ENCODE peak calls at places on chromosomes 1 and 21, in nine cellular contexts. One of them, this sample, is unnamed.

GRCh38 chr21:38454161-38454560 is 44.1 kb downstream of the ERG start:
- DNase-seq in MM.1S: no peak
- DNase-seq in H9: no peak
- DNase-seq in IMR-90: no peak
- DNase-seq in DND-41: no peak
- DNase-seq in neural progenitor cell: no peak
- DNase-seq in fibroblast of lung: no peak
- DNase-seq in GM23338: peak
- DNase-seq in A549: no peak
- DNase-seq in this sample: no peak

GRCh38 chr1:152968248-152968647 is 2.2 kb upstream of the SPRR4 start:
- DNase-seq in A549: no peak
- DNase-seq in MM.1S: peak
- DNase-seq in IMR-90: no peak
- DNase-seq in neural progenitor cell: no peak
- DNase-seq in fibroblast of lung: no peak
- DNase-seq in GM23338: no peak
- DNase-seq in H9: no peak
- DNase-seq in DND-41: no peak
- DNase-seq in this sample: no peak

GRCh38 chr1:202207292-202207691 is 13.7 kb downstream of the LGR6 start:
- DNase-seq in fibroblast of lung: peak
- DNase-seq in neural progenitor cell: peak
- DNase-seq in GM23338: peak
- DNase-seq in MM.1S: no peak
- DNase-seq in H9: no peak
- DNase-seq in DND-41: no peak
- DNase-seq in IMR-90: peak
- DNase-seq in A549: no peak
- DNase-seq in this sample: peak

GRCh38 chr1:178503849-178504248 is 7.1 kb upstream of the CLEC20A start:
- DNase-seq in IMR-90: no peak
- DNase-seq in GM23338: no peak
- DNase-seq in H9: no peak
- DNase-seq in DND-41: no peak
- DNase-seq in fibroblast of lung: no peak
- DNase-seq in A549: no peak
- DNase-seq in MM.1S: no peak
- DNase-seq in neural progenitor cell: no peak
- DNase-seq in this sample: no peak

GRCh38 chr1:32816676-32817158 is 441 bp downstream of the YARS1 start:
- DNase-seq in A549: peak
- DNase-seq in neural progenitor cell: no peak
- DNase-seq in DND-41: no peak
- DNase-seq in fibroblast of lung: peak
- DNase-seq in GM23338: peak
- DNase-seq in H9: no peak
- DNase-seq in IMR-90: peak
- DNase-seq in MM.1S: no peak
- DNase-seq in this sample: peak

GRCh38 chr1:70616946-70617345 is 205.9 kb downstream of the CTH start:
- DNase-seq in neural progenitor cell: no peak
- DNase-seq in IMR-90: no peak
- DNase-seq in GM23338: no peak
- DNase-seq in MM.1S: no peak
- DNase-seq in fibroblast of lung: no peak
- DNase-seq in H9: no peak
- DNase-seq in A549: no peak
- DNase-seq in DND-41: no peak
- DNase-seq in this sample: no peak

GRCh38 chr1:112357467-112357866 is 38.5 kb upstream of the CTTNBP2NL start:
- DNase-seq in fibroblast of lung: no peak
- DNase-seq in neural progenitor cell: no peak
- DNase-seq in GM23338: no peak
- DNase-seq in IMR-90: no peak
- DNase-seq in A549: no peak
- DNase-seq in MM.1S: no peak
- DNase-seq in DND-41: no peak
- DNase-seq in H9: no peak
- DNase-seq in this sample: no peak

GRCh38 chr1:109636201-109636952 is 16.7 kb downstream of the AMPD2 start:
- DNase-seq in A549: no peak
- DNase-seq in GM23338: no peak
- DNase-seq in H9: peak
- DNase-seq in MM.1S: no peak
- DNase-seq in DND-41: no peak
- DNase-seq in neural progenitor cell: no peak
- DNase-seq in IMR-90: peak
- DNase-seq in fibroblast of lung: peak
- DNase-seq in this sample: no peak

GRCh38 chr1:246769306-246769705 is 45.1 kb downstream of the SCCPDH start:
- DNase-seq in IMR-90: peak
- DNase-seq in neural progenitor cell: no peak
- DNase-seq in H9: no peak
- DNase-seq in GM23338: no peak
- DNase-seq in DND-41: no peak
- DNase-seq in fibroblast of lung: peak
- DNase-seq in A549: no peak
- DNase-seq in MM.1S: no peak
- DNase-seq in this sample: no peak

GRCh38 chr1:64246294-64246917 is 43.0 kb downstream of the UBE2U start:
- DNase-seq in MM.1S: peak
- DNase-seq in GM23338: peak
- DNase-seq in H9: no peak
- DNase-seq in fibroblast of lung: peak
- DNase-seq in neural progenitor cell: peak
- DNase-seq in DND-41: no peak
- DNase-seq in IMR-90: peak
- DNase-seq in A549: peak
- DNase-seq in this sample: peak

GRCh38 chr21:45747802-45748445 is 104.4 kb downstream of the PCBP3 start:
- DNase-seq in MM.1S: no peak
- DNase-seq in fibroblast of lung: peak
- DNase-seq in IMR-90: peak
- DNase-seq in GM23338: peak
- DNase-seq in A549: peak
- DNase-seq in H9: no peak
- DNase-seq in neural progenitor cell: no peak
- DNase-seq in DND-41: no peak
- DNase-seq in this sample: peak

GRCh38 chr1:41811051-41811795 is 107.5 kb downstream of the HIVEP3 start:
- DNase-seq in IMR-90: peak
- DNase-seq in fibroblast of lung: peak
- DNase-seq in A549: no peak
- DNase-seq in H9: no peak
- DNase-seq in MM.1S: no peak
- DNase-seq in neural progenitor cell: no peak
- DNase-seq in GM23338: no peak
- DNase-seq in DND-41: peak
- DNase-seq in this sample: no peak

GRCh38 chr1:226552061-226552460 is 3.5 kb downstream of the STUM start:
- DNase-seq in IMR-90: no peak
- DNase-seq in fibroblast of lung: no peak
- DNase-seq in DND-41: no peak
- DNase-seq in A549: no peak
- DNase-seq in GM23338: no peak
- DNase-seq in H9: no peak
- DNase-seq in MM.1S: no peak
- DNase-seq in neural progenitor cell: no peak
- DNase-seq in this sample: no peak

GRCh38 chr1:181251001-181251712 is 162.7 kb downstream of the IER5 start:
- DNase-seq in DND-41: no peak
- DNase-seq in A549: peak
- DNase-seq in fibroblast of lung: peak
- DNase-seq in H9: no peak
- DNase-seq in IMR-90: peak
- DNase-seq in neural progenitor cell: no peak
- DNase-seq in MM.1S: no peak
- DNase-seq in GM23338: no peak
- DNase-seq in this sample: peak

GRCh38 chr1:224168859-224169380 is 14.1 kb upstream of the DEGS1 start:
- DNase-seq in neural progenitor cell: no peak
- DNase-seq in A549: peak
- DNase-seq in DND-41: peak
- DNase-seq in MM.1S: peak
- DNase-seq in IMR-90: peak
- DNase-seq in H9: no peak
- DNase-seq in GM23338: no peak
- DNase-seq in fibroblast of lung: peak
- DNase-seq in this sample: no peak

GRCh38 chr1:46180082-46180616 is 3.9 kb upstream of the P3R3URF start:
- DNase-seq in IMR-90: no peak
- DNase-seq in fibroblast of lung: no peak
- DNase-seq in MM.1S: no peak
- DNase-seq in A549: no peak
- DNase-seq in H9: peak
- DNase-seq in DND-41: no peak
- DNase-seq in neural progenitor cell: peak
- DNase-seq in GM23338: peak
- DNase-seq in this sample: peak
- TF ChIP-seq CTCF in IMR-90: no peak
- TF ChIP-seq CTCF in fibroblast of lung: peak
- TF ChIP-seq CTCF in MM.1S: peak
- TF ChIP-seq CTCF in A549: no peak
- TF ChIP-seq CTCF in H9: peak
- TF ChIP-seq CTCF in DND-41: no peak
- TF ChIP-seq CTCF in neural progenitor cell: no peak
- TF ChIP-seq CTCF in GM23338: peak
- TF ChIP-seq CTCF in this sample: peak

DNA sequence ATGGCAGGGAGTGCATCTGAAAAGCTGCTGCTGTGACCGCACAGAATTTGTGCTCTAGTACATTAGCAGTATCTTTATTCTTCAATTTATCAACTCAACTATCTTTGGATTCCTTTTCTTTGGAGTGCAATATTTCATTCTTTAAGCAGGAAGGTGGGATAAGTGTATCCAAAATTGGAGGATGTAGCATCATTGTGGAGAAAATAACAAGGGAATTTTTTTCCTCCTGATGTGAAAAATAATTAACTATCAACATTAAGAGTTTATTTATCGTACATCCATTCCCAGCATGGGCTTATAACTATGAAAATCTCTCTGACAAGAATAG is 25.5 kb downstream of the MAP3K7CL start:
- DNase-seq in neural progenitor cell: no peak
- DNase-seq in GM23338: no peak
- DNase-seq in A549: no peak
- DNase-seq in MM.1S: no peak
- DNase-seq in IMR-90: no peak
- DNase-seq in H9: no peak
- DNase-seq in DND-41: no peak
- DNase-seq in fibroblast of lung: no peak
- DNase-seq in this sample: no peak
- H3K4me2 ChIP-seq in neural progenitor cell: peak
- H3K4me2 ChIP-seq in GM23338: no peak
- H3K4me2 ChIP-seq in A549: no peak
- H3K4me2 ChIP-seq in MM.1S: no peak
- H3K4me2 ChIP-seq in IMR-90: peak
- H3K4me2 ChIP-seq in H9: peak
- H3K4me2 ChIP-seq in DND-41: no peak
- H3K4me2 ChIP-seq in fibroblast of lung: peak
- H3K4me2 ChIP-seq in this sample: peak

GRCh38 chr1:162872981-162873380 is 12.0 kb upstream of the CCDC190 start:
- DNase-seq in GM23338: no peak
- DNase-seq in H9: no peak
- DNase-seq in A549: no peak
- DNase-seq in IMR-90: no peak
- DNase-seq in neural progenitor cell: no peak
- DNase-seq in DND-41: no peak
- DNase-seq in MM.1S: no peak
- DNase-seq in fibroblast of lung: peak
- DNase-seq in this sample: no peak

GRCh38 chr1:162877412-162877811 is 16.4 kb upstream of the CCDC190 start:
- DNase-seq in DND-41: no peak
- DNase-seq in IMR-90: no peak
- DNase-seq in GM23338: no peak
- DNase-seq in fibroblast of lung: no peak
- DNase-seq in A549: no peak
- DNase-seq in MM.1S: no peak
- DNase-seq in H9: no peak
- DNase-seq in neural progenitor cell: no peak
- DNase-seq in this sample: no peak

GRCh38 chr1:162878000-162878596 is 17.1 kb upstream of the CCDC190 start:
- DNase-seq in fibroblast of lung: peak
- DNase-seq in GM23338: peak
- DNase-seq in DND-41: peak
- DNase-seq in MM.1S: peak
- DNase-seq in IMR-90: peak
- DNase-seq in A549: no peak
- DNase-seq in neural progenitor cell: peak
- DNase-seq in H9: peak
- DNase-seq in this sample: peak

GRCh38 chr1:162873671-162874666 is 13.0 kb upstream of the CCDC190 start:
- DNase-seq in H9: no peak
- DNase-seq in MM.1S: no peak
- DNase-seq in neural progenitor cell: no peak
- DNase-seq in GM23338: peak
- DNase-seq in DND-41: no peak
- DNase-seq in fibroblast of lung: peak
- DNase-seq in A549: no peak
- DNase-seq in IMR-90: peak
- DNase-seq in this sample: peak

DNA sequence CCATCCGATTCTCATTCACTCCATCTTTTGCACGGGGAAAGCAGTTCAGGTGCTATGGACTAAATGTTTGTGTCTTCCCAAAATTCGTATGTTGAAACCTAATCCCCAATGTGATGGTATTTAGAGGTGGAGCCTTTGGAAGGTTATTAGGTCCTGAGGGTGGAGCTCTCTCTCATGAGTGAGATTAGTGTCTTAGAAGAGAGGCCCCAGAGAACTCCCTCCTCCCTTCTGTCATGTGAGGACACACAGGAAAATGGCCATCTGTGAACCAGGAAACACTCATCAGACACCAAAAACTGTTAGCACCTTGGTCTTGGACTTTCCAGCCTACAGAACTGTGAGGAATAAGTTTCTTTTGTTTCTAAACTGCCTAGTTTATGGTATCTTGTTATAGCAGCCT is 15.8 kb upstream of the CCDC190 start:
- DNase-seq in DND-41: no peak
- DNase-seq in A549: no peak
- DNase-seq in neural progenitor cell: no peak
- DNase-seq in H9: no peak
- DNase-seq in GM23338: no peak
- DNase-seq in IMR-90: no peak
- DNase-seq in fibroblast of lung: no peak
- DNase-seq in MM.1S: no peak
- DNase-seq in this sample: no peak
- TF ChIP-seq CTCF in DND-41: no peak
- TF ChIP-seq CTCF in A549: no peak
- TF ChIP-seq CTCF in neural progenitor cell: no peak
- TF ChIP-seq CTCF in H9: no peak
- TF ChIP-seq CTCF in GM23338: no peak
- TF ChIP-seq CTCF in IMR-90: no peak
- TF ChIP-seq CTCF in fibroblast of lung: no peak
- TF ChIP-seq CTCF in MM.1S: no peak
- TF ChIP-seq CTCF in this sample: no peak

DNA sequence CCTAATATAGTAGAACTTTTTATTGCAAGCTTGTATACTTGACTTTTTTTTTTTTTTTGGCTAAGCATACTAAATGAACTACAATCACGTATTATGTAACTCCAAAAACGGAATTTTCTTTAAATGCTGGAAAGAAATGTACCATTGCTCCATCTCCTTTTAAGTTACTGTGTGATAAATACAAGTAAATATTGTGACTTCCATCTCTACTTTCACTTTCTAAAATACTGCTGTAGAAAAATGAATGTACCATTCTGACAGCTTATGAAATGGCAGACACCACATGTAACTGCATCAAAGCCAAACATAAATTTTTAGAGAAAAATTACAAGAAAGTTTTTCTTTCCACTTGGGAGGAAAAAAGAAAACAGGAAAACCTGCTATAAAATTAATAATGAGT is 54.6 kb downstream of the ASH1L start:
- DNase-seq in A549: no peak
- DNase-seq in DND-41: no peak
- DNase-seq in GM23338: no peak
- DNase-seq in H9: no peak
- DNase-seq in neural progenitor cell: no peak
- DNase-seq in MM.1S: no peak
- DNase-seq in fibroblast of lung: no peak
- DNase-seq in IMR-90: no peak
- DNase-seq in this sample: no peak
- H3K4me2 ChIP-seq in A549: no peak
- H3K4me2 ChIP-seq in DND-41: no peak
- H3K4me2 ChIP-seq in GM23338: no peak
- H3K4me2 ChIP-seq in H9: no peak
- H3K4me2 ChIP-seq in neural progenitor cell: no peak
- H3K4me2 ChIP-seq in MM.1S: no peak
- H3K4me2 ChIP-seq in fibroblast of lung: peak
- H3K4me2 ChIP-seq in IMR-90: no peak
- H3K4me2 ChIP-seq in this sample: no peak

This sample was measured in hepatocyte.